ENCODE peak calls at places on chromosome 18, in four cellular contexts. W is MM.1S, H is IMR-90, L is HCT116. E is an unnamed sample. For H3K4me1, the result is how much of the 10 kb centered on the place peaks cover.

GRCh38 chr18:34807106-34807796 is 97.2 kb downstream of the DTNA start:
- DNase-seq in W (no peak), L (peak), H (no peak), E (no peak)

GRCh38 chr18:35950628-35950982 is 21.9 kb upstream of the RMP24 start:
- DNase-seq in W (no peak), H (no peak), L (no peak), E (no peak)

GRCh38 chr18:68555935-68556334 is 159.0 kb downstream of the TMX3 start:
- DNase-seq in H (peak), W (no peak), L (no peak), E (no peak)

GRCh38 chr18:76801567-76802505 is 20.5 kb upstream of the ZNF236 start:
- DNase-seq in W (peak), L (no peak), H (peak), E (peak)

GRCh38 chr18:44654555-44654954 is 26.1 kb upstream of the SETBP1 start:
- DNase-seq in L (no peak), W (no peak), H (peak), E (peak)

GRCh38 chr18:62531931-62532330 is 9.1 kb downstream of the ZCCHC2 start:
- DNase-seq in W (no peak), H (no peak), L (no peak), E (no peak)

GRCh38 chr18:76824754-76825153 is 2.4 kb downstream of the ZNF236 start:
- DNase-seq in W (no peak), H (no peak), L (no peak), E (no peak)

GRCh38 chr18:49135871-49136270 is 185.1 kb upstream of the SMAD7 start:
- DNase-seq in W (no peak), L (no peak), H (peak), E (peak)

GRCh38 chr18:8001711-8002110 is 434.6 kb downstream of the PTPRM start:
- DNase-seq in W (no peak), L (no peak), H (no peak), E (no peak)

GRCh38 chr18:28960146-28960545 is 783.2 kb upstream of the CDH2 start:
- DNase-seq in W (no peak), L (no peak), H (peak), E (peak)

GRCh38 chr18:13464432-13465125 is 246.0 kb downstream of the LDLRAD4 start:
- DNase-seq in W (peak), H (no peak), L (no peak), E (no peak)

GRCh38 chr18:50981381-50981780 is 13.5 kb downstream of the ELAC1 start:
- DNase-seq in H (no peak), W (no peak), L (no peak), E (no peak)

GRCh38 chr18:9905401-9905922 is 8.4 kb upstream of the VAPA start:
- DNase-seq in H (no peak), L (no peak), W (no peak), E (peak)

GRCh38 chr18:4813708-4814107 is 358.6 kb upstream of the DLGAP1 start:
- DNase-seq in H (no peak), L (no peak), W (no peak), E (no peak)

GRCh38 chr18:9140984-9141383 is 4.4 kb downstream of the ANKRD12 start:
- DNase-seq in L (no peak), W (no peak), H (no peak), E (no peak)

GRCh38 chr18:31684279-31685096 is at the start of gene B4GALT6:
- DNase-seq in L (no peak), W (peak), H (no peak), E (peak)

GRCh38 chr18:31206787-31207381 is 44.2 kb upstream of the DSC1 start:
- DNase-seq in L (peak), H (peak), W (no peak), E (no peak)

GRCh38 chr18:31583185-31583854 is 8.4 kb upstream of the TTR start:
- DNase-seq in W (no peak), H (no peak), L (no peak), E (no peak)

GRCh38 chr18:42392416-42392815 is 437.4 kb downstream of the PIK3C3 start:
- DNase-seq in H (no peak), L (no peak), W (no peak), E (no peak)

GRCh38 chr18:27185897-27186296 is 789 bp upstream of the CHST9 start:
- DNase-seq in W (no peak), L (no peak), H (no peak), E (no peak)

GRCh38 chr18:51622676-51623075 is 425.2 kb upstream of the MEX3C start:
- DNase-seq in L (no peak), H (no peak), W (no peak), E (no peak)

GRCh38 chr18:49019446-49020045 is 68.8 kb upstream of the SMAD7 start:
- DNase-seq in H (peak), W (no peak), L (no peak), E (no peak)

GRCh38 chr18:76491436-76491800 is 3.6 kb downstream of the ZNF516 start:
- DNase-seq in H (peak), W (peak), L (no peak), E (peak)

GRCh38 chr18:8232791-8233190 is 376.4 kb upstream of the RAB12 start:
- DNase-seq in L (no peak), H (no peak), W (no peak), E (no peak)

GRCh38 chr18:12944724-12945123 is 3.1 kb upstream of the SEH1L start:
- DNase-seq in H (no peak), W (no peak), L (no peak), E (peak)

GRCh38 chr18:44098551-44099098 is 582.1 kb upstream of the SETBP1 start:
- DNase-seq in L (no peak), W (peak), H (peak), E (peak)

GRCh38 chr18:56709463-56709862 is 58.3 kb downstream of the WDR7 start:
- DNase-seq in L (peak), W (peak), H (peak), E (peak)

GRCh38 chr18:35099911-35100310 is 58.7 kb downstream of the MAPRE2 start:
- DNase-seq in W (no peak), H (peak), L (no peak), E (peak)

GRCh38 chr18:37188016-37188791 is 359.3 kb downstream of the KIAA1328 start:
- DNase-seq in L (no peak), H (peak), W (no peak), E (peak)

GRCh38 chr18:6412933-6413472 is 1.7 kb downstream of the L3MBTL4 start:
- DNase-seq in H (no peak), L (no peak), W (no peak), E (no peak)

GRCh38 chr18:8548186-8548585 is 61.1 kb upstream of the RAB12 start:
- DNase-seq in H (peak), W (no peak), L (no peak), E (peak)

GRCh38 chr18:48121752-48122151 is 191.3 kb upstream of the SMAD2 start:
- DNase-seq in L (no peak), H (no peak), W (no peak), E (no peak)

GRCh38 chr18:37465922-37466321 is 99.7 kb downstream of the CELF4 start:
- DNase-seq in L (no peak), H (no peak), W (no peak), E (no peak)

GRCh38 chr18:28201056-28201455 is 24.1 kb upstream of the CDH2 start:
- DNase-seq in H (no peak), L (no peak), W (peak), E (no peak)

GRCh38 chr18:57789759-57790158 is 13.4 kb downstream of the ATP8B1 start:
- DNase-seq in W (no peak), L (no peak), H (no peak), E (peak)
- H3K4me1 ChIP-seq in W (under half), L (half or more), H (under half), E (half or more)

GRCh38 chr18:69854455-69854854 is 93.2 kb downstream of the CD226 start:
- DNase-seq in W (no peak), L (no peak), H (no peak), E (no peak)

GRCh38 chr18:69853061-69853460 is 94.6 kb downstream of the CD226 start:
- DNase-seq in W (no peak), L (no peak), H (peak), E (no peak)

GRCh38 chr18:69858897-69859296 is 88.8 kb downstream of the CD226 start:
- DNase-seq in W (no peak), L (no peak), H (no peak), E (no peak)
- H3K9ac ChIP-seq in W (no peak), L (no peak), H (no peak), E (no peak)

GRCh38 chr18:60069145-60069544 is 169.3 kb downstream of the PMAIP1 start:
- DNase-seq in W (no peak), L (no peak), H (no peak), E (no peak)
- H3K4me1 ChIP-seq in W (under half), L (under half), H (under half), E (under half)

GRCh38 chr18:80246656-80247402 is 485 bp downstream of the PARD6G start:
- DNase-seq in W (no peak), H (no peak), L (no peak), E (peak)

GRCh38 chr18:80249217-80250093 is 2.1 kb upstream of the PARD6G start:
- DNase-seq in W (no peak), H (peak), L (no peak), E (peak)

GRCh38 chr18:80244956-80245730 is 2.2 kb downstream of the PARD6G start:
- DNase-seq in L (no peak), H (no peak), W (no peak), E (no peak)

GRCh38 chr18:80245781-80246655 is 1.3 kb downstream of the PARD6G start:
- DNase-seq in H (no peak), W (no peak), L (no peak), E (no peak)

GRCh38 chr18:80247403-80247916 is at the start of gene PARD6G:
- DNase-seq in W (peak), H (peak), L (peak), E (peak)
- H3K9ac ChIP-seq in W (no peak), H (peak), L (peak), E (peak)

GRCh38 chr18:24053211-24053610 is 38.7 kb downstream of the TTC39C start:
- DNase-seq in H (no peak), W (no peak), L (no peak), E (no peak)
- H3K4me1 ChIP-seq in H (under half), W (under half), L (under half), E (under half)

DNA sequence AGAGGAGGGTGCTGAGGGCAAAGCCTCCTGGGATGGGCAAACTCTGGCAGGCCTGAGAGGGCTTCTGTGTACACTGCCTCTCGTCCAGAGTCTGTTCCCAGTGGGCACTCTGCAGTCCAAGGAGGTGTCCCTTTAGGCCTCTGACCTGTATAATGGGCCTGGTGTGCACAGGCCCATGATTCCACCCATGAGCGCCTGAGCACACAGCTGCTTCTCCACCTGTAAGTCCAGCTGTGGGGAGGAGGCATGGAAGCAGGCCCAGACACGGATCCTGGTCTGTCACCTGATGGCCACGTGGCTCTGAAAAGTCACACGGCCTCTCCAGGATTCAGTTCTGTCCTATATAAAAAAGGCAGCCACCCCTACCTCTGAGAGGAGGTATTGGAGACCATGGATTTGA is 57.0 kb downstream of the PARD6G start:
- DNase-seq in H (no peak), W (no peak), L (no peak), E (no peak)
- H3K9ac ChIP-seq in H (no peak), W (no peak), L (no peak), E (no peak)

DNA sequence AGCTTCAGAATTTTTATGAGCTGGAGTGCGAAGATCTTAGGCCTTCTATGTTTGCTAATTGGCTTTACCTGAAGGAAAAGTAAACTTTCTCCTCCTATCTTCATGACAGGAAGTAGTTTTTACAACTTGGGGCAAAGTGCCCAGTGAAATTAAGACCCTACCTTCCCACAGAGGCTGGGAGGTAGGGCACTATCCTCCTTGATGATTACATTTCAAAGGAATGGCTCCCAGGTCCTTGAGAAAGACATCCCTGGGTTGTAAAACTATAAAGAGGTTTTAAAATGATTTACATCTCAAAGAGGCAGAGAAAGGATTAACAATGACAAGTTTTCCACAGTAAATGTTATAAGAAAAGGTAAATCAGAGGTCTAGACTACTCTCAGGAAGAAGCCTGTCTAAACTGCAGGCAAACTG is 155.8 kb downstream of the CDH7 start:
- DNase-seq in L (no peak), W (no peak), H (no peak), E (no peak)
- H3K4me1 ChIP-seq in L (under half), W (under half), H (under half), E (under half)

GRCh38 chr18:55275042-55275897 is 312.7 kb downstream of the TCF4 start:
- DNase-seq in L (no peak), W (peak), H (peak), E (peak)
- H3K9ac ChIP-seq in L (no peak), W (no peak), H (no peak), E (peak)

GRCh38 chr18:74288041-74288440 is 3.7 kb downstream of the CYB5A start:
- DNase-seq in H (no peak), L (no peak), W (no peak), E (no peak)

GRCh38 chr18:74284501-74285004 is 7.2 kb downstream of the CYB5A start:
- DNase-seq in H (no peak), L (no peak), W (no peak), E (no peak)

GRCh38 chr18:74288730-74289129 is 3.0 kb downstream of the CYB5A start:
- DNase-seq in W (no peak), L (no peak), H (no peak), E (peak)

GRCh38 chr18:74283646-74284045 is 8.1 kb downstream of the CYB5A start:
- DNase-seq in L (no peak), H (no peak), W (no peak), E (no peak)

DNA sequence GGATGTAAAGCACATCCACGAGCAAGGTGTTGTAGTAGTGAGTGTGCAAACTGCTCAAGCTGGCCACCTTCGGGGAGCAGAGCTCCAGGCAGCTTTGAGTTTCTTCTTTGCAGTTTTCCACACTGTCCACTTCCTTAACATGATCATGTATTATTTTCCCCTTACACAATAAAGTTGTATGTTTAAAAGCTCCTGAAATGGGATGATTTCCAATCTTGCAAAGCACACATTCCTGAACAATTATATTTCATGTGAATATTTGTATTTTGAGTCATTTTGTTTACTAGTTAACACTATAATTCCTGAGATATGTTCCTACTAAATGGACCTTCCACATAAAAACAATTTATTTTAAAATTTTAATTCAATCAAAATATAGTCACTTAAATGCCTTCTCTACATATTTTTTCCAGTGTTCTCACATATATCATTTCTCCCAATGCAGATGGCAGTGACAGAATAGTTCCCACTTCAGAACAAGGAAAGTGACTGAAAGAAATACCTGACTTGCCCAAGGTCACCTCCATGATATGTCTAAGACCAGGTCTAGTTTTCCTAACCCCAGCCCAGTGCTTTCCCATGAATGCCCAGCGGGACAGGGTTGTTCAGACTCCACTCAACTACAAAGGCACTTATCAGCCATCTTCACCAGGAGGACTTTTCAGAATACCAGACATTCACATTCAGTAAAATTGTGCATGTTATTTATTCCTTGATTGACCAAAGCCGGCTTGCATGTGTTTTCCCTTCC is 5.5 kb downstream of the CYB5A start:
- DNase-seq in L (no peak), W (no peak), H (peak), E (peak)
- H3K4me1 ChIP-seq in L (under half), W (under half), H (under half), E (under half)

E was measured in GM23248.